ENCODE peak calls at places on chromosomes 16 and 17, in eight cellular contexts. X is lung; C is body of pancreas; L is CD8-positive, alpha-beta memory T cell; F is testis; D is IMR-90; K is OCI-LY7; N is substantia nigra. V is an unnamed sample.

GRCh38 chr17:45121055-45121454 is 11.3 kb downstream of the PLCD3 start:
- DNase-seq in X (no peak), C (no peak), L (no peak), F (no peak), D (no peak), K (no peak), N (no peak), V (no peak)

GRCh38 chr16:27959914-27960313 is 103.6 kb downstream of the GSG1L start:
- DNase-seq in X (no peak), C (no peak), L (no peak), F (no peak), D (no peak), K (no peak), N (no peak), V (no peak)

GRCh38 chr16:59566446-59566845 is 832.3 kb upstream of the GOT2 start:
- DNase-seq in X (no peak), C (no peak), L (no peak), F (no peak), D (peak), K (no peak), N (no peak), V (peak)

GRCh38 chr17:58092101-58092796 is 9.0 kb downstream of the DYNLL2 start:
- DNase-seq in X (no peak), C (no peak), L (no peak), F (no peak), D (no peak), K (no peak), N (no peak), V (no peak)

GRCh38 chr17:13698832-13699231 is 97.1 kb upstream of the HS3ST3A1 start:
- DNase-seq in X (no peak), C (no peak), L (no peak), F (no peak), D (no peak), K (peak), N (no peak), V (peak)

GRCh38 chr17:80701730-80702129 is 157.1 kb downstream of the RPTOR start:
- DNase-seq in X (no peak), C (no peak), L (no peak), F (no peak), D (no peak), K (no peak), N (no peak), V (no peak)

GRCh38 chr17:73011016-73011486 is 81.4 kb downstream of the SLC39A11 start:
- DNase-seq in X (no peak), C (no peak), L (no peak), F (no peak), D (no peak), K (no peak), N (no peak), V (no peak)

GRCh38 chr16:9966569-9967157 is 215.6 kb downstream of the GRIN2A start:
- DNase-seq in X (no peak), C (no peak), L (no peak), F (no peak), D (no peak), K (no peak), N (no peak), V (no peak)

GRCh38 chr17:74920679-74921044 is 2.4 kb downstream of the USH1G start:
- DNase-seq in X (no peak), C (no peak), L (no peak), F (no peak), D (no peak), K (no peak), N (no peak), V (no peak)

GRCh38 chr16:81212830-81213465 is 25.5 kb upstream of the BCO1 start:
- DNase-seq in X (no peak), C (no peak), L (no peak), F (no peak), D (no peak), K (no peak), N (no peak), V (no peak)

GRCh38 chr16:18804540-18804939 is 3.2 kb upstream of the ARL6IP1 start:
- DNase-seq in X (no peak), C (no peak), L (no peak), F (no peak), D (no peak), K (no peak), N (no peak), V (no peak)

GRCh38 chr16:84735846-84736586 is 36.2 kb downstream of the USP10 start:
- DNase-seq in X (peak), C (peak), L (peak), F (peak), D (no peak), K (no peak), N (no peak), V (no peak)

GRCh38 chr17:67203818-67204217 is 41.2 kb downstream of the HELZ start:
- DNase-seq in X (no peak), C (no peak), L (no peak), F (no peak), D (no peak), K (no peak), N (no peak), V (no peak)

GRCh38 chr17:65018612-65019290 is 37.8 kb downstream of the GNA13 start:
- DNase-seq in X (no peak), C (no peak), L (no peak), F (no peak), D (peak), K (no peak), N (no peak), V (no peak)

GRCh38 chr16:483351-484075 is 44.0 kb upstream of the CAPN15 start:
- DNase-seq in X (no peak), C (no peak), L (no peak), F (peak), D (peak), K (no peak), N (peak), V (peak)

GRCh38 chr17:6514371-6514770 is 42.0 kb downstream of the PITPNM3 start:
- DNase-seq in X (no peak), C (no peak), L (no peak), F (no peak), D (no peak), K (no peak), N (no peak), V (no peak)

DNA sequence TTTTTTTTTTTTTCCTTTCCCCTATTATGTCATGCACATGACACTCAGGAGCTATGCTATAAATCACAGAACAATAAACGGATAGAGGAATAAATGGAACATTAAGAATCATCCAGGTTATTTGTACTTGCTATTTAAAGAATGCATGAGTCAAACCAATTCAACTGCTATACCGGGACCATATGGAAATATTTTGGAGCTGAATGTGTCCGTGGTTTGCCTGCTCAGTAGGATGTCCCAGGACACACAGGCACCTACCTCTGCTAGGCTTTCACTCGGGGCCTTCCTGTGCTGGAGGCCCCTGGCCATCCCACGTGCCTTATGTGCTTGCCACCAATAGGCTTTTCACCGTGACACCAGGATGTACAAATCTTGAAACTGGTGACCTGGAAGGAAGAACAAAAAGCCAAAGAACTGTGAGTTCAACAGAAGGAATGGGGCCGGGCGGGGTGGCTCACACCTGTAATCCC is 15.3 kb upstream of the SEC14L1 start:
- DNase-seq in X (no peak), C (no peak), L (no peak), F (no peak), D (peak), K (no peak), N (no peak), V (peak)
- H3K27ac ChIP-seq in X (peak), C (no peak), L (no peak), F (peak), D (peak), K (no peak), N (peak), V (peak)

DNA sequence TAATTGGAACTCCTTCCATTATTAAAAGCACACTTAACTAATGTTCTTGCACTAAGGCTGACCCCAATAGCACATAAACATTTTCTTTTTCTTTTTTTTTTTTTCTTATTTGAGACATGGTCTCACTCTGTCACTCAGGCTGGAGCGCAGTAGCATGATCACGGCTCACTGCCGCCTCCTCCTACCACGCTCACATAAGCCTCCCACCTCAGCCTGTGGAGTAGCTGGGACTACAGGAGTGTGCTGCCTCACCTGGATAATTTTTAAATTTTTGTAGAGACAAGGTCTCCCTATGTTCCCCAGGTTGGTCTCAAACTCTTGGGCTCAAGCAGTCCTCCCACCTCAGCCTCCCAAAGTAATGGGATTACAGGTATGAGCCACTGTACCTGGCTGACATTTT is 1.2 kb upstream of the ZNF652 start:
- DNase-seq in X (no peak), C (no peak), L (no peak), F (no peak), D (no peak), K (no peak), N (no peak), V (no peak)
- H3K27ac ChIP-seq in X (no peak), C (peak), L (no peak), F (no peak), D (no peak), K (no peak), N (peak), V (no peak)

DNA sequence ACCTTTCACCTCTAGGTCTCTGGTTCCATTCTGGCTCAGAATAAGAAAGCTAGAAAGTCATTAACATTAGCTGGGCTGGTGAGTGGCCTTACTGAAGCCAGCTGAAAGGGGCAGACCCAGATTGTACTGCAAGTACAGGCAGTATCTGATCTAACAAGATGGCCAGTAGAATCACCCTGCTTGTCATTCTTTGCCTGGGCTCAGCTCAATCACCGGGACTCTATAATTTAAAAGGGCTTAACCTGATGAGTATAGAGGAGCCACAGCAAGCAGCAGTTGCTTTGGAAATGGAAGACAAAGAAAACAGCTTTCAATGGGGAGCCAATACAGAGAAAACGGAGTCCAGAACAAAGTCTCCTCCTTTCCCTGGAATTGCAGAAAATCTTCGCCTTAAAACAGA is 13.6 kb downstream of the CDH8 start:
- DNase-seq in X (no peak), C (no peak), L (no peak), F (no peak), D (no peak), K (no peak), N (no peak), V (no peak)
- H3K27ac ChIP-seq in X (no peak), C (no peak), L (no peak), F (no peak), D (no peak), K (no peak), N (no peak), V (no peak)

DNA sequence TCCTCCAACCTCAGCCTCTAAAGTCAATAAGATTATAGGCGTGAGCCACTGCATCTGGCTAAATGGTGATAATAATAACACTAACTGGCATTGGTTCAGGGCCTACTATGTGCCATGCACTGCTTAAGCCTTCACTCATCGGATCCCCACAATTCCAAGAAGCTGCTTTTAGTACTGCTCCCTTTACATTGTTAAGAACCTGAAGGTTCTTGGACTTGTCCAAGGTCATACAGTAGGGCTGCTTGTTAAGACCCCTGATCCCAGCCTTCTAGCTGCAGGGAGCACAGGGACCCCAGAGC is 6.6 kb downstream of the SREBF1 start:
- DNase-seq in X (no peak), C (no peak), L (no peak), F (no peak), D (no peak), K (no peak), N (no peak), V (no peak)
- H3K27ac ChIP-seq in X (no peak), C (peak), L (no peak), F (no peak), D (no peak), K (no peak), N (peak), V (no peak)

GRCh38 chr16:72621651-72622050 is 426.3 kb downstream of the ZFHX3 start:
- DNase-seq in X (no peak), C (no peak), L (no peak), F (no peak), D (peak), K (no peak), N (no peak), V (no peak)

GRCh38 chr16:72620853-72621252 is 427.1 kb downstream of the ZFHX3 start:
- DNase-seq in X (no peak), C (no peak), L (no peak), F (no peak), D (no peak), K (no peak), N (no peak), V (no peak)

GRCh38 chr16:72626623-72627022 is 421.3 kb downstream of the ZFHX3 start:
- DNase-seq in X (no peak), C (no peak), L (no peak), F (no peak), D (no peak), K (no peak), N (no peak), V (no peak)
- H3K27ac ChIP-seq in X (no peak), C (no peak), L (no peak), F (no peak), D (no peak), K (no peak), N (no peak), V (peak)